ENCODE peak calls at places on chromosomes 6 and 20, in four cellular contexts. U is K562, T is IMR-90, P is GM12878. X is an unnamed sample.

GRCh38 chr6:41291717-41292116 is 5.2 kb upstream of the TREM1 start:
- DNase-seq in U (no peak), T (no peak), P (no peak), X (no peak)

GRCh38 chr20:30486103-30486478 is 771.4 kb upstream of the DEFB115 start:
- DNase-seq in U (no peak), T (no peak), P (no peak), X (no peak)

GRCh38 chr6:41093729-41094128 is 21.0 kb downstream of the NFYA start:
- DNase-seq in U (no peak), T (peak), P (no peak), X (no peak)

GRCh38 chr6:21186479-21187055 is 407.0 kb upstream of the SOX4 start:
- DNase-seq in U (no peak), T (peak), P (no peak), X (peak)

GRCh38 chr20:63957004-63957689 is 931 bp upstream of the UCKL1 start:
- DNase-seq in U (peak), T (peak), P (no peak), X (peak)

GRCh38 chr6:17803409-17803808 is 96.7 kb upstream of the NUP153 start:
- DNase-seq in U (no peak), T (no peak), P (no peak), X (no peak)

GRCh38 chr6:47292944-47293343 is 16.8 kb downstream of the TNFRSF21 start:
- DNase-seq in U (no peak), T (peak), P (no peak), X (peak)

GRCh38 chr20:10381477-10381876 is 52.5 kb downstream of the MKKS start:
- DNase-seq in U (no peak), T (no peak), P (no peak), X (peak)

GRCh38 chr20:3092611-3093379 is 8.3 kb upstream of the AVP start:
- DNase-seq in U (no peak), T (no peak), P (no peak), X (peak)

GRCh38 chr6:81758221-81758620 is 5.7 kb upstream of the TENT5A start:
- DNase-seq in U (no peak), T (no peak), P (no peak), X (no peak)
- TF ChIP-seq CTCF in U (no peak), T (no peak), P (no peak), X (no peak)

DNA sequence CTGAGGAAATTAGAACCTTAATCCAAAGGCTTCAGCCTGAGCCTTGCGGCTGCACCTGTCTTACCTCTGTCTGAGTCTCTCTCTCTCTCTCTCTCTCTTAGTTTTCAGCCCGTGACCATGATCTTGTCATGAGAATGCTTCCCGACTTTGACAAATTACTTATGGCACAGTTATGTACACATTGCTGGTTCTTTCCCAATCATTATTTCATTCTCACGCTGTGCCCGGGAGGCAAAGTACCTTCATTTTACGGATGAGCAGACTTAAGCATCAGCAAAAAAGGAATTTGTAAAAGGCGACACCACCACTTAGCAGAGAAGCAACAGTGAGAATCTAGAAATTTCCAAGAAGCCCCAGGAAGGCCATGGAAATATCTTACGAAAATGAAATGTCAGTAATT is 54.6 kb downstream of the GMPR start:
- DNase-seq in U (no peak), T (no peak), P (no peak), X (no peak)
- TF ChIP-seq FOS in U (no peak), T (no peak), P (no peak), X (no peak)

DNA sequence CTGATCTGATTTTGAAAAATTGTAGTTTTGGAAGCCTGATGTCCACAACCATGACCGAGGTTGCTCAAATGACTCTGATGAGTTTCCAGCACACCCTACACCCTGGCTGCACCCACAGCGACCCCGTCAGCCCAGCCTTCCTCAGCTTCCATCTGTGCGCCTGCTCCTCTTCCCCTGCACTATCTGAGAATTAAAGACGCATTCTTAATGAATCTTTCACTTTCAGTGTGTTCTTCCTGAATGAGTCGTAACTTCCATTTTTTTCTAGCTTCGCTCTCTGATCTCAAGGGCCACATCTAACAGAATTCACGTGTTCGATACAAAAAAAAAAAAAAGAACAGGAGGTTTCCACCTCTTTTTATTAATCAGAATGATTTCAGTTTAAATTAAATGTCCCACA is 21.3 kb upstream of the RREB1 start:
- DNase-seq in U (no peak), T (peak), P (peak), X (peak)
- TF ChIP-seq CTCF in U (no peak), T (no peak), P (no peak), X (no peak)

GRCh38 chr6:154229796-154230195 is 126.8 kb downstream of the IPCEF1 start:
- DNase-seq in U (no peak), T (no peak), P (no peak), X (no peak)

GRCh38 chr6:154230390-154230789 is 126.2 kb downstream of the IPCEF1 start:
- DNase-seq in U (no peak), T (no peak), P (no peak), X (no peak)

GRCh38 chr6:154226461-154226860 is 130.1 kb downstream of the IPCEF1 start:
- DNase-seq in U (no peak), T (no peak), P (no peak), X (no peak)

GRCh38 chr6:154228521-154228905 is 128.1 kb downstream of the IPCEF1 start:
- DNase-seq in U (no peak), T (no peak), P (no peak), X (no peak)

DNA sequence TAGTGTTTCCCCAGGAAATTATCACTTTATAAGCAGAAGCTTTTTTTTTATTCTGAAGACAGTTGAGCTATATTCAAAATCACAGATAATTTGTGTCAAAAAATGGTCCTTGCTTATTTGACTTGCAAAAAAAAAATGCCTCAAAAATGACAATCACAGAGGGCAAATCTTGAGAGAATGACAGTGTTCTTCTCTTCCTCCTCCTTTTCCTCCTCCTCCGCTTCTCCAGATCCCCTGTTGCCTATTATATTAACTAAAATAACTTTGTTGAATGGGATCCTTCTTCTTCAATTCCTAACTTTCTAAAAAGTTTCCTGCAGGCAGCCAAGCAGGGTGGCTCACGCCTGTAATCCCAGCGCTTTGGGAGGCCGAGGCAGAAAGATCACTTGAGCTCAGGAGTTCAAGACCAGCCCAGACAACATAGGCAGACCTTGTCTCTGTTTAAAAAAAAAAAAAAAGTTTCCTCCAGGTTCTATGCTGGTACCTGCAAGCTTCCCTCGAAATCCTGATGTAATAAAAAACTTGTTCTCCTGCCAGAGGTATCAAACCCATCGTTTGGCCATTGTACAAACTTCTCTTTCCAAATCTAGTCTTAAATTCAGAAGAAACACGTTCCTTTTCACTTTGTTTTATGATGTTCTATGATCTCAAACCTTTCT is 128.6 kb downstream of the IPCEF1 start:
- DNase-seq in U (no peak), T (no peak), P (no peak), X (no peak)
- TF ChIP-seq FOS in U (no peak), T (no peak), P (no peak), X (no peak)

GRCh38 chr6:43657221-43657802 is 12.5 kb downstream of the RSPH9 start:
- DNase-seq in U (no peak), T (no peak), P (no peak), X (no peak)
- TF ChIP-seq CTCF in U (no peak), T (no peak), P (no peak), X (no peak)

GRCh38 chr20:56689852-56690485 is 60.9 kb downstream of the TFAP2C start:
- DNase-seq in U (no peak), T (no peak), P (no peak), X (no peak)
- TF ChIP-seq FOS in U (no peak), T (no peak), P (no peak), X (no peak)